ENCODE peak calls at places on chromosomes 2 and 18, in four cellular contexts. K, O, F and T are unnamed samples.

GRCh38 chr2:143261986-143262784 is 133.0 kb downstream of the ARHGAP15 start:
- DNase-seq in F (peak), O (no peak), K (peak), T (no peak)

GRCh38 chr2:28009732-28010131 is 119.2 kb downstream of the BABAM2 start:
- DNase-seq in O (no peak), F (peak), K (no peak), T (no peak)

GRCh38 chr2:70381821-70382220 is 80.0 kb upstream of the FAM136A start:
- DNase-seq in K (no peak), O (no peak), F (peak), T (peak)

GRCh38 chr2:207463433-207463832 is 66.3 kb upstream of the CREB1 start:
- DNase-seq in O (no peak), F (no peak), K (no peak), T (no peak)

GRCh38 chr2:190119257-190119656 is 56.7 kb upstream of the MSTN start:
- DNase-seq in O (no peak), K (peak), F (no peak), T (no peak)

GRCh38 chr2:60796573-60797509 is 40.8 kb downstream of the PAPOLG start:
- DNase-seq in O (no peak), F (peak), K (no peak), T (no peak)

GRCh38 chr2:202700075-202700901 is 65.5 kb downstream of the FAM117B start:
- DNase-seq in O (no peak), K (no peak), F (no peak), T (no peak)

GRCh38 chr2:190859347-190860297 is 21.0 kb upstream of the GLS start:
- DNase-seq in K (no peak), O (no peak), F (peak), T (peak)

GRCh38 chr2:55519908-55520885 is 679 bp downstream of the CFAP36 start:
- DNase-seq in F (peak), K (peak), O (peak), T (peak)

GRCh38 chr18:11042247-11042646 is 107.1 kb downstream of the PIEZO2 start:
- DNase-seq in F (no peak), O (no peak), K (no peak), T (no peak)

GRCh38 chr18:28087173-28087563 is 89.8 kb downstream of the CDH2 start:
- DNase-seq in K (no peak), O (no peak), F (peak), T (peak)

GRCh38 chr18:31454066-31454708 is 6.6 kb downstream of the DSG3 start:
- DNase-seq in F (peak), K (no peak), O (no peak), T (no peak)

GRCh38 chr2:72494392-72494791 is 331.4 kb downstream of the EXOC6B start:
- DNase-seq in F (peak), O (no peak), K (no peak), T (no peak)

GRCh38 chr2:72919414-72920316 is 2.3 kb downstream of the EMX1 start:
- DNase-seq in F (no peak), O (no peak), K (peak), T (no peak)

GRCh38 chr18:21897811-21898210 is 157.2 kb downstream of the MIB1 start:
- DNase-seq in F (peak), O (no peak), K (no peak), T (peak)

GRCh38 chr2:109374548-109375130 is 239.1 kb downstream of the SEPTIN10 start:
- DNase-seq in F (no peak), O (no peak), K (peak), T (no peak)

GRCh38 chr18:13520306-13520705 is 206.1 kb downstream of the FAM210A start:
- DNase-seq in F (no peak), O (no peak), K (peak), T (no peak)

GRCh38 chr2:46334389-46335345 is 37.5 kb downstream of the EPAS1 start:
- DNase-seq in F (peak), O (no peak), K (no peak), T (peak)

GRCh38 chr2:234808907-234809306 is 142.9 kb upstream of the SH3BP4 start:
- DNase-seq in F (no peak), O (no peak), K (no peak), T (no peak)

GRCh38 chr2:23954325-23955014 is 14.2 kb downstream of the UBXN2A start:
- DNase-seq in K (no peak), F (no peak), O (no peak), T (peak)

GRCh38 chr2:151238527-151239487 is 22.9 kb downstream of the RBM43 start:
- DNase-seq in O (no peak), K (peak), F (peak), T (peak)

GRCh38 chr2:68980956-68981355 is 6.5 kb downstream of the GKN1 start:
- DNase-seq in O (no peak), F (no peak), K (peak), T (no peak)

GRCh38 chr2:179447426-179447825 is 182.8 kb upstream of the SESTD1 start:
- DNase-seq in O (no peak), F (no peak), K (no peak), T (no peak)

GRCh38 chr2:191643425-191643824 is 34.5 kb upstream of the NABP1 start:
- DNase-seq in K (no peak), O (no peak), F (no peak), T (no peak)

GRCh38 chr2:64737547-64737946 is 83.8 kb upstream of the SERTAD2 start:
- DNase-seq in K (no peak), O (no peak), F (no peak), T (peak)

GRCh38 chr18:2606335-2606734 is 35.0 kb downstream of the NDC80 start:
- DNase-seq in K (no peak), O (no peak), F (peak), T (no peak)

GRCh38 chr2:113178891-113179290 is 5.1 kb downstream of the PSD4 start:
- DNase-seq in O (no peak), K (no peak), F (no peak), T (no peak)

GRCh38 chr2:21787931-21788330 is 664.2 kb downstream of the TDRD15 start:
- DNase-seq in F (peak), K (no peak), O (no peak), T (no peak)

GRCh38 chr2:23703583-23704385 is 223.1 kb downstream of the ATAD2B start:
- DNase-seq in O (no peak), K (peak), F (no peak), T (peak)

GRCh38 chr2:181143790-181144300 is 163.4 kb downstream of the UBE2E3 start:
- DNase-seq in O (no peak), F (no peak), K (no peak), T (no peak)

GRCh38 chr2:127901339-127902072 is 15.8 kb upstream of the AMMECR1L start:
- DNase-seq in K (no peak), O (no peak), F (no peak), T (peak)

GRCh38 chr18:45335644-45336043 is 279.6 kb upstream of the SLC14A2 start:
- DNase-seq in K (no peak), F (no peak), O (no peak), T (peak)

GRCh38 chr18:27956001-27956400 is 220.9 kb downstream of the CDH2 start:
- DNase-seq in K (no peak), F (no peak), O (no peak), T (no peak)

GRCh38 chr2:26653207-26654060 is 12.3 kb upstream of the CIB4 start:
- DNase-seq in F (no peak), K (peak), O (no peak), T (no peak)

GRCh38 chr2:154713605-154714004 is 15.1 kb downstream of the KCNJ3 start:
- DNase-seq in F (no peak), O (no peak), K (no peak), T (no peak)

GRCh38 chr18:11689972-11690570 is 1.0 kb downstream of the GNAL start:
- DNase-seq in O (no peak), K (no peak), F (peak), T (no peak)

GRCh38 chr2:57549642-57550102 is 496.9 kb upstream of the VRK2 start:
- DNase-seq in F (peak), O (no peak), K (no peak), T (peak)

GRCh38 chr2:126886201-126886905 is 12.3 kb upstream of the TEX51 start:
- DNase-seq in O (no peak), F (peak), K (peak), T (peak)

GRCh38 chr2:69559696-69560482 is 83.7 kb downstream of the AAK1 start:
- DNase-seq in K (peak), O (no peak), F (peak), T (peak)